ENCODE peak calls at places on chromosomes 4 and X, in nine cellular contexts. W, Y, D, P, H, B, N, L and S are unnamed samples.

GRCh38 chr4:833156-833555 is 7.2 kb upstream of the CPLX1 start:
- DNase-seq in W (no peak), B (no peak), H (no peak), P (no peak), N (no peak), D (no peak), L (no peak), Y (no peak), S (no peak)

GRCh38 chrX:4320436-4320947 is 607.0 kb upstream of the PRKX start:
- DNase-seq in B (no peak), L (no peak), D (no peak), N (no peak), W (no peak), P (no peak), H (no peak), Y (no peak), S (no peak)

GRCh38 chr4:48781968-48782367 is 1.9 kb upstream of the FRYL start:
- DNase-seq in D (no peak), Y (no peak), L (no peak), H (no peak), P (no peak), W (no peak), N (no peak), B (no peak), S (no peak)

GRCh38 chrX:131331152-131331551 is 42.0 kb upstream of the IGSF1 start:
- DNase-seq in D (no peak), P (no peak), W (no peak), B (no peak), L (no peak), N (no peak), H (no peak), Y (no peak), S (no peak)

GRCh38 chrX:150715180-150715579 is 22.0 kb downstream of the MTMR1 start:
- DNase-seq in D (no peak), P (no peak), W (no peak), B (no peak), N (no peak), H (no peak), L (no peak), Y (peak; percentile 27), S (no peak)

GRCh38 chr4:39410415-39410814 is 3.7 kb downstream of the KLB start:
- DNase-seq in P (no peak), W (no peak), N (no peak), B (peak; percentile 33), Y (no peak), L (no peak), H (no peak), D (no peak), S (no peak)

GRCh38 chrX:44459501-44459900 is 83.2 kb downstream of the FUNDC1 start:
- DNase-seq in H (no peak), N (no peak), P (no peak), Y (peak; percentile 59), W (no peak), L (no peak), B (no peak), D (no peak), S (no peak)

GRCh38 chrX:68588653-68589371 is 58.7 kb upstream of the STARD8 start:
- DNase-seq in Y (peak; percentile 90), L (no peak), N (no peak), P (no peak), H (no peak), B (no peak), D (no peak), W (no peak), S (no peak)

GRCh38 chrX:151714367-151714766 is 1.5 kb upstream of the FATE1 start:
- DNase-seq in B (no peak), W (no peak), P (no peak), Y (no peak), D (no peak), H (no peak), N (no peak), L (no peak), S (no peak)

GRCh38 chrX:101080326-101080725 is 1.6 kb downstream of the TMEM35A start:
- DNase-seq in W (no peak), L (no peak), B (no peak), D (no peak), N (no peak), Y (no peak), P (no peak), H (no peak), S (no peak)

GRCh38 chr4:38980903-38981676 is 51.1 kb downstream of the TMEM156 start:
- DNase-seq in N (peak; percentile 14), L (no peak), W (no peak), H (no peak), B (peak; percentile 91), Y (peak; percentile 79), D (no peak), P (no peak), S (no peak)

GRCh38 chr4:103915224-103915869 is 195.6 kb upstream of the TACR3 start:
- DNase-seq in N (no peak), D (no peak), Y (peak; percentile 10), L (no peak), H (no peak), B (peak; percentile 27), P (no peak), W (no peak), S (no peak)

GRCh38 chr4:47750771-47751170 is 87.1 kb downstream of the CORIN start:
- DNase-seq in D (no peak), L (no peak), N (no peak), Y (no peak), P (no peak), W (no peak), B (no peak), H (no peak), S (no peak)

GRCh38 chr4:40189997-40190396 is 6.8 kb upstream of the RHOH start:
- DNase-seq in D (no peak), W (no peak), L (no peak), P (no peak), N (no peak), H (peak; percentile 92), Y (no peak), B (no peak), S (no peak)

GRCh38 chr4:8846864-8847263 is 24.8 kb downstream of the HMX1 start:
- DNase-seq in P (no peak), W (no peak), H (no peak), Y (no peak), B (no peak), D (peak; percentile 11), L (no peak), N (no peak), S (no peak)

GRCh38 chr4:26076896-26077295 is 162.9 kb downstream of the SMIM20 start:
- DNase-seq in L (no peak), Y (peak; percentile 80), P (no peak), D (no peak), H (no peak), W (no peak), N (no peak), B (no peak), S (no peak)

GRCh38 chr4:102321260-102321991 is 23.9 kb downstream of the SLC39A8 start:
- DNase-seq in Y (no peak), L (no peak), D (no peak), B (peak; percentile 16), W (no peak), H (no peak), P (no peak), N (no peak), S (no peak)

GRCh38 chr4:4329496-4329895 is 39.4 kb downstream of the ZBTB49 start:
- DNase-seq in P (no peak), Y (no peak), N (no peak), W (no peak), B (no peak), D (no peak), H (no peak), L (no peak), S (no peak)

GRCh38 chrX:11190745-11191510 is 79.8 kb downstream of the HCCS start:
- DNase-seq in Y (peak; percentile 21), W (no peak), H (peak; percentile 54), D (no peak), P (no peak), N (no peak), L (peak; percentile 48), B (no peak), S (no peak)

GRCh38 chr4:47736555-47736954 is 101.3 kb downstream of the CORIN start:
- DNase-seq in P (no peak), B (no peak), W (no peak), H (no peak), Y (no peak), D (no peak), N (no peak), L (no peak), S (no peak)

GRCh38 chrX:53817548-53817947 is 131.0 kb upstream of the HUWE1 start:
- DNase-seq in D (no peak), N (no peak), B (no peak), L (no peak), W (no peak), P (no peak), Y (no peak), H (no peak), S (no peak)

GRCh38 chr4:6473264-6474052 is 1.0 kb upstream of the PPP2R2C start:
- DNase-seq in Y (no peak), B (no peak), L (no peak), P (no peak), N (no peak), H (no peak), W (no peak), D (no peak), S (no peak)

GRCh38 chr4:64330143-64330542 is 79.1 kb downstream of the TECRL start:
- DNase-seq in B (no peak), H (no peak), Y (no peak), L (no peak), N (no peak), D (no peak), W (no peak), P (no peak), S (no peak)

GRCh38 chr4:68359508-68359907 is 9.6 kb upstream of the YTHDC1 start:
- DNase-seq in H (no peak), P (no peak), N (no peak), D (no peak), L (no peak), Y (peak; percentile 29), B (no peak), W (no peak), S (no peak)

GRCh38 chr4:151604238-151604637 is 156.6 kb downstream of the GATB start:
- DNase-seq in L (no peak), N (peak; percentile 20), B (peak; percentile 50), D (no peak), H (peak; percentile 18), P (no peak), Y (peak; percentile 25), W (no peak), S (no peak)

GRCh38 chr4:12041828-12042227 is 613.1 kb upstream of the HS3ST1 start:
- DNase-seq in P (no peak), D (no peak), B (peak; percentile 35), Y (no peak), N (no peak), W (no peak), L (no peak), H (no peak), S (no peak)

GRCh38 chr4:79851625-79852304 is 221.3 kb downstream of the ANTXR2 start:
- DNase-seq in W (no peak), B (peak; percentile 51), Y (no peak), N (no peak), H (no peak), P (no peak), D (no peak), L (no peak), S (no peak)

GRCh38 chr4:85370400-85371032 is 104.4 kb upstream of the ARHGAP24 start:
- DNase-seq in D (no peak), B (peak; percentile 64), W (no peak), H (peak; percentile 41), L (peak; percentile 24), Y (peak; percentile 49), N (no peak), P (no peak), S (no peak)

GRCh38 chrX:97806238-97806637 is 922.5 kb downstream of the RPA4 start:
- DNase-seq in W (no peak), N (peak; percentile 1), H (no peak), L (no peak), D (no peak), P (no peak), B (no peak), Y (peak; percentile 62), S (no peak)

GRCh38 chrX:30489323-30489722 is 88.2 kb downstream of the TASL start:
- DNase-seq in B (no peak), P (no peak), H (peak; percentile 51), D (no peak), N (no peak), Y (peak; percentile 68), L (no peak), W (no peak), S (no peak)

GRCh38 chrX:154375156-154375504 is 696 bp upstream of the FLNA start:
- DNase-seq in Y (no peak), N (no peak), L (no peak), P (no peak), B (no peak), D (no peak), W (no peak), H (no peak), S (no peak)